ENCODE peak calls at places on chromosome 15, in eight cellular contexts. R, Q, O, I, K, C, G and V are unnamed samples.

GRCh38 chr15:70508561-70509281 is 254.6 kb downstream of the UACA start:
- DNase-seq in C (peak), R (peak), Q (no peak), K (no peak), O (peak), G (no peak), I (peak), V (peak)

GRCh38 chr15:28931828-28932227 is 46.1 kb downstream of the APBA2 start:
- DNase-seq in O (no peak), Q (no peak), I (no peak), C (no peak), G (no peak), K (no peak), R (no peak), V (no peak)

GRCh38 chr15:101045835-101046691 is 126.9 kb downstream of the LRRK1 start:
- DNase-seq in C (no peak), O (no peak), I (no peak), G (peak), K (no peak), Q (no peak), R (no peak), V (no peak)

GRCh38 chr15:80630981-80631380 is 64.1 kb upstream of the ABHD17C start:
- DNase-seq in C (no peak), K (no peak), I (no peak), Q (no peak), G (no peak), O (no peak), R (no peak), V (no peak)

GRCh38 chr15:79378394-79379158 is 53.6 kb upstream of the MINAR1 start:
- DNase-seq in Q (no peak), R (no peak), I (no peak), G (no peak), K (no peak), O (no peak), C (no peak), V (no peak)

GRCh38 chr15:25248583-25249235 is 190.1 kb downstream of the UBE3A start:
- DNase-seq in I (no peak), R (no peak), G (peak), Q (no peak), O (no peak), K (no peak), C (no peak), V (no peak)

GRCh38 chr15:65424683-65425082 is 1.9 kb upstream of the IGDCC4 start:
- DNase-seq in K (no peak), Q (no peak), I (no peak), C (no peak), G (no peak), R (no peak), O (no peak), V (no peak)

GRCh38 chr15:58387130-58387529 is 44.7 kb upstream of the LIPC start:
- DNase-seq in R (peak), I (no peak), G (no peak), K (no peak), Q (no peak), O (peak), C (peak), V (peak)

GRCh38 chr15:22968356-22968755 is 11.8 kb downstream of the CYFIP1 start:
- DNase-seq in R (peak), Q (no peak), K (no peak), I (peak), O (peak), C (peak), G (no peak), V (peak)

GRCh38 chr15:92200891-92201290 is 192.8 kb upstream of the ST8SIA2 start:
- DNase-seq in Q (no peak), G (no peak), I (no peak), R (no peak), K (no peak), O (no peak), C (no peak), V (no peak)

GRCh38 chr15:64461577-64462162 is 1.3 kb downstream of the ZNF609 start:
- DNase-seq in R (peak), O (no peak), Q (peak), K (no peak), C (peak), I (no peak), G (no peak), V (peak)

GRCh38 chr15:75185271-75186029 is 16.2 kb upstream of the C15orf39 start:
- DNase-seq in G (no peak), K (no peak), I (no peak), Q (no peak), O (no peak), C (no peak), R (no peak), V (no peak)

GRCh38 chr15:72706266-72706665 is 20.3 kb downstream of the BBS4 start:
- DNase-seq in Q (no peak), K (no peak), I (peak), C (peak), O (no peak), R (peak), G (no peak), V (no peak)

GRCh38 chr15:71232411-71232810 is 117.1 kb downstream of the THSD4 start:
- DNase-seq in I (no peak), K (no peak), R (no peak), C (no peak), O (no peak), G (no peak), Q (no peak), V (no peak)

GRCh38 chr15:60760646-60761504 is 281.9 kb upstream of the ICE2 start:
- DNase-seq in C (peak), R (peak), K (no peak), G (no peak), Q (no peak), O (no peak), I (no peak), V (no peak)